ENCODE peak calls at places on chromosome 15, in six cellular contexts. One of them, this sample, is unnamed.

GRCh38 chr15:40054056-40054745 is 15.2 kb upstream of the SRP14 start:
- DNase-seq in EL: no peak
- DNase-seq in B cell: no peak
- DNase-seq in posterior cingulate gyrus: no peak
- DNase-seq in NCI-H510A treated with DMSO at 0.1 percent for 48 hours: no peak
- DNase-seq in endothelial cell of umbilical vein: no peak
- DNase-seq in this sample: no peak

GRCh38 chr15:64105113-64105704 is 9.4 kb downstream of the SNX1 start:
- DNase-seq in EL: no peak
- DNase-seq in B cell: no peak
- DNase-seq in posterior cingulate gyrus: no peak
- DNase-seq in NCI-H510A treated with DMSO at 0.1 percent for 48 hours: no peak
- DNase-seq in endothelial cell of umbilical vein: peak; percentile 37
- DNase-seq in this sample: peak; percentile 51

GRCh38 chr15:100759116-100759515 is 120.5 kb upstream of the ALDH1A3 start:
- DNase-seq in EL: peak; percentile 52
- DNase-seq in B cell: no peak
- DNase-seq in posterior cingulate gyrus: no peak
- DNase-seq in NCI-H510A treated with DMSO at 0.1 percent for 48 hours: no peak
- DNase-seq in endothelial cell of umbilical vein: peak; percentile 3
- DNase-seq in this sample: no peak

GRCh38 chr15:39128746-39129145 is 452.1 kb upstream of the THBS1 start:
- DNase-seq in EL: peak; percentile 41
- DNase-seq in B cell: no peak
- DNase-seq in posterior cingulate gyrus: no peak
- DNase-seq in NCI-H510A treated with DMSO at 0.1 percent for 48 hours: no peak
- DNase-seq in endothelial cell of umbilical vein: no peak
- DNase-seq in this sample: peak; percentile 52

GRCh38 chr15:91055548-91056331 is 33.3 kb upstream of the VPS33B start:
- DNase-seq in EL: peak; percentile 73
- DNase-seq in B cell: no peak
- DNase-seq in posterior cingulate gyrus: peak; percentile 76
- DNase-seq in NCI-H510A treated with DMSO at 0.1 percent for 48 hours: peak; percentile 73
- DNase-seq in endothelial cell of umbilical vein: peak; percentile 47
- DNase-seq in this sample: peak; percentile 77

GRCh38 chr15:39388118-39388517 is 192.8 kb upstream of the THBS1 start:
- DNase-seq in EL: no peak
- DNase-seq in B cell: no peak
- DNase-seq in posterior cingulate gyrus: no peak
- DNase-seq in NCI-H510A treated with DMSO at 0.1 percent for 48 hours: no peak
- DNase-seq in endothelial cell of umbilical vein: no peak
- DNase-seq in this sample: no peak

GRCh38 chr15:25435474-25436243 is 3.2 kb downstream of the UBE3A start:
- DNase-seq in EL: no peak
- DNase-seq in B cell: no peak
- DNase-seq in posterior cingulate gyrus: no peak
- DNase-seq in NCI-H510A treated with DMSO at 0.1 percent for 48 hours: no peak
- DNase-seq in endothelial cell of umbilical vein: no peak
- DNase-seq in this sample: no peak

GRCh38 chr15:50685191-50685975 is 1.2 kb downstream of the TRPM7 start:
- DNase-seq in EL: no peak
- DNase-seq in B cell: no peak
- DNase-seq in posterior cingulate gyrus: no peak
- DNase-seq in NCI-H510A treated with DMSO at 0.1 percent for 48 hours: no peak
- DNase-seq in endothelial cell of umbilical vein: peak; percentile 13
- DNase-seq in this sample: peak; percentile 16

GRCh38 chr15:60905587-60905986 is 323.5 kb downstream of the RORA start:
- DNase-seq in EL: no peak
- DNase-seq in B cell: no peak
- DNase-seq in posterior cingulate gyrus: no peak
- DNase-seq in NCI-H510A treated with DMSO at 0.1 percent for 48 hours: no peak
- DNase-seq in endothelial cell of umbilical vein: no peak
- DNase-seq in this sample: peak; percentile 15

GRCh38 chr15:63288778-63289378 is 11.5 kb downstream of the APH1B start:
- DNase-seq in EL: peak; percentile 66
- DNase-seq in B cell: no peak
- DNase-seq in posterior cingulate gyrus: no peak
- DNase-seq in NCI-H510A treated with DMSO at 0.1 percent for 48 hours: peak; percentile 70
- DNase-seq in endothelial cell of umbilical vein: peak; percentile 80
- DNase-seq in this sample: peak; percentile 79

GRCh38 chr15:40584191-40584590 is 9.9 kb upstream of the KNL1 start:
- DNase-seq in EL: no peak
- DNase-seq in B cell: no peak
- DNase-seq in posterior cingulate gyrus: no peak
- DNase-seq in NCI-H510A treated with DMSO at 0.1 percent for 48 hours: no peak
- DNase-seq in endothelial cell of umbilical vein: no peak
- DNase-seq in this sample: no peak

GRCh38 chr15:40300367-40300766 is 7.4 kb downstream of the PLCB2 start:
- DNase-seq in EL: no peak
- DNase-seq in B cell: no peak
- DNase-seq in posterior cingulate gyrus: no peak
- DNase-seq in NCI-H510A treated with DMSO at 0.1 percent for 48 hours: no peak
- DNase-seq in endothelial cell of umbilical vein: no peak
- DNase-seq in this sample: no peak

GRCh38 chr15:66622677-66623076 is 56.9 kb upstream of the LCTL start:
- DNase-seq in EL: no peak
- DNase-seq in B cell: no peak
- DNase-seq in posterior cingulate gyrus: no peak
- DNase-seq in NCI-H510A treated with DMSO at 0.1 percent for 48 hours: no peak
- DNase-seq in endothelial cell of umbilical vein: no peak
- DNase-seq in this sample: no peak

GRCh38 chr15:58057559-58057958 is 8.0 kb downstream of the ALDH1A2 start:
- DNase-seq in EL: no peak
- DNase-seq in B cell: no peak
- DNase-seq in posterior cingulate gyrus: no peak
- DNase-seq in NCI-H510A treated with DMSO at 0.1 percent for 48 hours: no peak
- DNase-seq in endothelial cell of umbilical vein: no peak
- DNase-seq in this sample: no peak

This sample was measured in dermis blood vessel endothelial cell.